ENCODE peak calls at places on chromosome 13, in ten cellular contexts. One of them, this sample, is unnamed.
A peak's percentile ranks its signal among the peaks of the same experiment; 100 is the strongest.

GRCh38 chr13:60134376-60134775 is 29.4 kb downstream of the DIAPH3 start:
- DNase-seq in mesothelial cell of epicardium: no peak
- DNase-seq in NCI-H1417 treated with DMSO at 0.1 percent for 48 hours: no peak
- DNase-seq in activated B cell treated with CpG ODN at 0.5 μM for 24 hours: no peak
- DNase-seq in psoas muscle: no peak
- DNase-seq in GM10248: no peak
- DNase-seq in caudate nucleus: no peak
- DNase-seq in GM23248: no peak
- DNase-seq in upper lobe of left lung: no peak
- DNase-seq in uterus: no peak
- DNase-seq in this sample: no peak

GRCh38 chr13:41411536-41411935 is 45.8 kb upstream of the RGCC start:
- DNase-seq in mesothelial cell of epicardium: no peak
- DNase-seq in NCI-H1417 treated with DMSO at 0.1 percent for 48 hours: no peak
- DNase-seq in activated B cell treated with CpG ODN at 0.5 μM for 24 hours: no peak
- DNase-seq in psoas muscle: no peak
- DNase-seq in GM10248: peak; percentile 33
- DNase-seq in caudate nucleus: peak; percentile 31
- DNase-seq in GM23248: peak; percentile 68
- DNase-seq in upper lobe of left lung: no peak
- DNase-seq in uterus: no peak
- DNase-seq in this sample: no peak

GRCh38 chr13:49652691-49653305 is 24.5 kb downstream of the ARL11 start:
- DNase-seq in mesothelial cell of epicardium: no peak
- DNase-seq in NCI-H1417 treated with DMSO at 0.1 percent for 48 hours: peak; percentile 5
- DNase-seq in activated B cell treated with CpG ODN at 0.5 μM for 24 hours: no peak
- DNase-seq in psoas muscle: peak; percentile 71
- DNase-seq in GM10248: peak; percentile 57
- DNase-seq in caudate nucleus: no peak
- DNase-seq in GM23248: peak; percentile 50
- DNase-seq in upper lobe of left lung: no peak
- DNase-seq in uterus: no peak
- DNase-seq in this sample: no peak

GRCh38 chr13:64459778-64460177 is 2770.4 kb downstream of the PCDH9 start:
- DNase-seq in mesothelial cell of epicardium: no peak
- DNase-seq in NCI-H1417 treated with DMSO at 0.1 percent for 48 hours: no peak
- DNase-seq in activated B cell treated with CpG ODN at 0.5 μM for 24 hours: no peak
- DNase-seq in psoas muscle: no peak
- DNase-seq in GM10248: no peak
- DNase-seq in caudate nucleus: no peak
- DNase-seq in GM23248: no peak
- DNase-seq in upper lobe of left lung: no peak
- DNase-seq in uterus: no peak
- DNase-seq in this sample: no peak

GRCh38 chr13:110308377-110309158 is 1.5 kb downstream of the COL4A2 start:
- DNase-seq in mesothelial cell of epicardium: no peak
- DNase-seq in NCI-H1417 treated with DMSO at 0.1 percent for 48 hours: no peak
- DNase-seq in activated B cell treated with CpG ODN at 0.5 μM for 24 hours: no peak
- DNase-seq in psoas muscle: no peak
- DNase-seq in GM10248: no peak
- DNase-seq in caudate nucleus: no peak
- DNase-seq in GM23248: peak; percentile 73
- DNase-seq in upper lobe of left lung: no peak
- DNase-seq in uterus: peak; percentile 44
- DNase-seq in this sample: no peak

GRCh38 chr13:37701306-37701705 is 102.7 kb upstream of the POSTN start:
- DNase-seq in mesothelial cell of epicardium: no peak
- DNase-seq in NCI-H1417 treated with DMSO at 0.1 percent for 48 hours: no peak
- DNase-seq in activated B cell treated with CpG ODN at 0.5 μM for 24 hours: no peak
- DNase-seq in psoas muscle: no peak
- DNase-seq in GM10248: no peak
- DNase-seq in caudate nucleus: no peak
- DNase-seq in GM23248: peak; percentile 75
- DNase-seq in upper lobe of left lung: no peak
- DNase-seq in uterus: no peak
- DNase-seq in this sample: no peak

GRCh38 chr13:43830481-43830873 is 43.7 kb upstream of the ENOX1 start:
- DNase-seq in mesothelial cell of epicardium: no peak
- DNase-seq in NCI-H1417 treated with DMSO at 0.1 percent for 48 hours: no peak
- DNase-seq in activated B cell treated with CpG ODN at 0.5 μM for 24 hours: no peak
- DNase-seq in psoas muscle: no peak
- DNase-seq in GM10248: no peak
- DNase-seq in caudate nucleus: no peak
- DNase-seq in GM23248: peak; percentile 89
- DNase-seq in upper lobe of left lung: no peak
- DNase-seq in uterus: no peak
- DNase-seq in this sample: no peak

GRCh38 chr13:21079761-21080730 is 18.7 kb upstream of the LATS2 start:
- DNase-seq in mesothelial cell of epicardium: no peak
- DNase-seq in NCI-H1417 treated with DMSO at 0.1 percent for 48 hours: no peak
- DNase-seq in activated B cell treated with CpG ODN at 0.5 μM for 24 hours: no peak
- DNase-seq in psoas muscle: no peak
- DNase-seq in GM10248: no peak
- DNase-seq in caudate nucleus: no peak
- DNase-seq in GM23248: peak; percentile 91
- DNase-seq in upper lobe of left lung: no peak
- DNase-seq in uterus: no peak
- DNase-seq in this sample: no peak

GRCh38 chr13:28441533-28441928 is 53.4 kb downstream of the FLT1 start:
- DNase-seq in mesothelial cell of epicardium: no peak
- DNase-seq in NCI-H1417 treated with DMSO at 0.1 percent for 48 hours: no peak
- DNase-seq in activated B cell treated with CpG ODN at 0.5 μM for 24 hours: no peak
- DNase-seq in psoas muscle: no peak
- DNase-seq in GM10248: no peak
- DNase-seq in caudate nucleus: no peak
- DNase-seq in GM23248: no peak
- DNase-seq in upper lobe of left lung: no peak
- DNase-seq in uterus: no peak
- DNase-seq in this sample: no peak

GRCh38 chr13:62014299-62014698 is 598.6 kb upstream of the PCDH20 start:
- DNase-seq in mesothelial cell of epicardium: no peak
- DNase-seq in NCI-H1417 treated with DMSO at 0.1 percent for 48 hours: peak; percentile 66
- DNase-seq in activated B cell treated with CpG ODN at 0.5 μM for 24 hours: no peak
- DNase-seq in psoas muscle: no peak
- DNase-seq in GM10248: no peak
- DNase-seq in caudate nucleus: no peak
- DNase-seq in GM23248: no peak
- DNase-seq in upper lobe of left lung: no peak
- DNase-seq in uterus: no peak
- DNase-seq in this sample: no peak

GRCh38 chr13:109148243-109148642 is 518.8 kb downstream of the MYO16 start:
- DNase-seq in mesothelial cell of epicardium: no peak
- DNase-seq in NCI-H1417 treated with DMSO at 0.1 percent for 48 hours: no peak
- DNase-seq in activated B cell treated with CpG ODN at 0.5 μM for 24 hours: no peak
- DNase-seq in psoas muscle: no peak
- DNase-seq in GM10248: no peak
- DNase-seq in caudate nucleus: no peak
- DNase-seq in GM23248: peak; percentile 47
- DNase-seq in upper lobe of left lung: no peak
- DNase-seq in uterus: no peak
- DNase-seq in this sample: no peak

GRCh38 chr13:63842102-63842501 is 2426.5 kb upstream of the PCDH20 start:
- DNase-seq in mesothelial cell of epicardium: no peak
- DNase-seq in NCI-H1417 treated with DMSO at 0.1 percent for 48 hours: no peak
- DNase-seq in activated B cell treated with CpG ODN at 0.5 μM for 24 hours: no peak
- DNase-seq in psoas muscle: no peak
- DNase-seq in GM10248: no peak
- DNase-seq in caudate nucleus: no peak
- DNase-seq in GM23248: no peak
- DNase-seq in upper lobe of left lung: peak; percentile 62
- DNase-seq in uterus: no peak
- DNase-seq in this sample: no peak

GRCh38 chr13:50706505-50706904 is 137.0 kb downstream of the DLEU7 start:
- DNase-seq in mesothelial cell of epicardium: no peak
- DNase-seq in NCI-H1417 treated with DMSO at 0.1 percent for 48 hours: no peak
- DNase-seq in activated B cell treated with CpG ODN at 0.5 μM for 24 hours: no peak
- DNase-seq in psoas muscle: no peak
- DNase-seq in GM10248: no peak
- DNase-seq in caudate nucleus: no peak
- DNase-seq in GM23248: no peak
- DNase-seq in upper lobe of left lung: no peak
- DNase-seq in uterus: no peak
- DNase-seq in this sample: no peak

GRCh38 chr13:61024046-61024445 is 391.6 kb downstream of the PCDH20 start:
- DNase-seq in mesothelial cell of epicardium: no peak
- DNase-seq in NCI-H1417 treated with DMSO at 0.1 percent for 48 hours: no peak
- DNase-seq in activated B cell treated with CpG ODN at 0.5 μM for 24 hours: no peak
- DNase-seq in psoas muscle: no peak
- DNase-seq in GM10248: no peak
- DNase-seq in caudate nucleus: no peak
- DNase-seq in GM23248: no peak
- DNase-seq in upper lobe of left lung: no peak
- DNase-seq in uterus: no peak
- DNase-seq in this sample: no peak